ENCODE peak calls at places on chromosomes 12 and 14, in seven cellular contexts. T is left lung; B is neuronal stem cell; U is adrenal gland; Y is hepatocyte; N is stomach; J is effector memory CD4-positive, alpha-beta T cell. A is an unnamed sample.

GRCh38 chr14:64549805-64550538 is at the start of gene PPP1R36:
- DNase-seq in Y (peak; percentile 45), N (peak; percentile 69), U (no peak), B (no peak), T (no peak), J (peak; percentile 13), A (peak; percentile 36)

GRCh38 chr14:61250063-61250462 is 31.1 kb downstream of the TMEM30B start:
- DNase-seq in T (no peak), U (no peak), Y (no peak), J (no peak), N (no peak), B (no peak), A (no peak)

GRCh38 chr14:26415618-26416123 is 182.2 kb downstream of the NOVA1 start:
- DNase-seq in J (no peak), N (peak; percentile 33), U (no peak), T (no peak), B (no peak), Y (no peak), A (no peak)

GRCh38 chr12:57089259-57090245 is 638 bp downstream of the NAB2 start:
- DNase-seq in B (no peak), U (peak; percentile 71), N (peak; percentile 58), T (peak; percentile 90), Y (peak; percentile 83), J (peak; percentile 23), A (peak; percentile 61)

GRCh38 chr12:70482764-70483163 is 116.7 kb downstream of the KCNMB4 start:
- DNase-seq in U (no peak), J (no peak), N (no peak), B (no peak), Y (no peak), T (no peak), A (no peak)

GRCh38 chr14:93219103-93219726 is 12.2 kb downstream of the UBR7 start:
- DNase-seq in Y (peak; percentile 81), N (peak; percentile 59), U (peak; percentile 36), B (peak; percentile 5), J (peak; percentile 22), T (peak; percentile 38), A (peak; percentile 14)

GRCh38 chr12:108568653-108569154 is 6.3 kb downstream of the ISCU start:
- DNase-seq in J (peak; percentile 51), N (no peak), B (no peak), T (no peak), Y (no peak), U (no peak), A (peak; percentile 87)

GRCh38 chr12:120536064-120536791 is 2.1 kb downstream of the RNF10 start:
- DNase-seq in J (no peak), B (no peak), Y (peak; percentile 26), T (no peak), N (peak; percentile 34), U (no peak), A (peak; percentile 12)

GRCh38 chr12:123034865-123035264 is 54.4 kb downstream of the ARL6IP4 start:
- DNase-seq in J (no peak), N (no peak), B (no peak), U (no peak), Y (no peak), T (no peak), A (no peak)

GRCh38 chr14:96511667-96512066 is 9.5 kb downstream of the PAPOLA start:
- DNase-seq in U (no peak), N (no peak), Y (no peak), B (no peak), T (no peak), J (no peak), A (no peak)

GRCh38 chr12:47577213-47577612 is 128.6 kb downstream of the RPAP3 start:
- DNase-seq in Y (no peak), T (no peak), B (no peak), U (no peak), J (no peak), N (no peak), A (no peak)

GRCh38 chr14:98931911-98932310 is 340.1 kb downstream of the BCL11B start:
- DNase-seq in U (no peak), J (peak; percentile 56), T (no peak), N (peak; percentile 36), B (no peak), Y (no peak), A (peak; percentile 81)

GRCh38 chr12:104154806-104155205 is 16.8 kb upstream of the NFYB start:
- DNase-seq in Y (no peak), T (no peak), J (no peak), B (no peak), U (no peak), N (no peak), A (no peak)

GRCh38 chr12:95051241-95051640 is 22.2 kb downstream of the NR2C1 start:
- DNase-seq in U (no peak), J (no peak), Y (no peak), T (no peak), B (no peak), N (no peak), A (no peak)

GRCh38 chr12:119151445-119151844 is 27.3 kb upstream of the HSPB8 start:
- DNase-seq in U (no peak), N (no peak), T (no peak), J (no peak), B (no peak), Y (no peak), A (no peak)

GRCh38 chr14:82537831-82538230 is 1004.2 kb upstream of the SEL1L start:
- DNase-seq in T (no peak), N (no peak), U (no peak), J (no peak), Y (no peak), B (no peak), A (no peak)

GRCh38 chr14:77654001-77654431 is 37.6 kb upstream of the SPTLC2 start:
- DNase-seq in Y (no peak), U (no peak), B (peak; percentile 49), J (no peak), N (no peak), T (no peak), A (no peak)

GRCh38 chr12:65838330-65838976 is 14.2 kb downstream of the HMGA2 start:
- DNase-seq in U (no peak), B (no peak), J (no peak), N (no peak), Y (no peak), T (no peak), A (no peak)

GRCh38 chr12:45898094-45898493 is 92.3 kb downstream of the SCAF11 start:
- DNase-seq in N (no peak), B (no peak), Y (no peak), U (no peak), T (no peak), J (no peak), A (no peak)

GRCh38 chr12:21529456-21529855 is 3.4 kb downstream of the SPX start:
- DNase-seq in J (no peak), B (no peak), U (no peak), T (no peak), N (peak; percentile 29), Y (no peak), A (no peak)

GRCh38 chr12:23464241-23464812 is 485.1 kb downstream of the SOX5 start:
- DNase-seq in U (no peak), Y (no peak), B (no peak), N (no peak), T (no peak), J (no peak), A (no peak)

GRCh38 chr12:93591137-93591868 is 18.8 kb downstream of the SOCS2 start:
- DNase-seq in T (peak; percentile 83), Y (peak; percentile 78), U (peak; percentile 92), J (no peak), N (peak; percentile 70), B (no peak), A (peak; percentile 12)

GRCh38 chr14:74425525-74426201 is 347 bp downstream of the SYNDIG1L start:
- DNase-seq in B (peak; percentile 78), Y (peak; percentile 73), J (peak; percentile 18), N (no peak), U (no peak), T (no peak), A (peak; percentile 33)

GRCh38 chr12:78519422-78519821 is 345.2 kb upstream of the SYT1 start:
- DNase-seq in J (no peak), N (no peak), U (no peak), Y (no peak), T (no peak), B (no peak), A (no peak)

GRCh38 chr14:75769047-75769685 is 108.1 kb downstream of the TTLL5 start:
- DNase-seq in Y (no peak), T (no peak), J (no peak), U (no peak), B (no peak), N (no peak), A (no peak)

GRCh38 chr14:89909586-89909985 is 44.9 kb downstream of the EFCAB11 start:
- DNase-seq in Y (no peak), U (no peak), B (no peak), T (no peak), J (no peak), N (no peak), A (no peak)
- H3K27ac ChIP-seq in Y (peak overlapping the region; percentile 87), U (no peak overlapping the region), B (no peak overlapping the region), T (no peak overlapping the region), J (no peak overlapping the region), N (no peak overlapping the region), A (no peak overlapping the region)

DNA sequence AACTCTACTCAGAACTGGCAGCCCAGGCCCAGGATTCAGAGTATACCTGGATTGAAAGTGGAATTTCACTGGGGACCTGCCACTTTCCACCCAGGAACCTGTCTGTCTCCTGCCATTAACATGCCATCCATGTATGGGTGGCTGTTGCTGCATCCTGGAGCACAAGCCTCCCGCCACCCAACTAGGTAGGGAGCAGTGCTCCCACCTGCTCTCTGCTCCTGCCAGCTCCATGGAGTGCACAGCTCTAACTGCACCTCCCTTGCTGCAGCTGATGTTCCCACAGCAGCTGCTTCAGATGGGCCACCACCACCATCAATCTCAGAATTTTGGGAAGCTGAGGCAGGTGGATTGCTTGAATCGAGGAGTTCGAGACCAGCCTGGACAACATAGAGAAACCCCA is 17.1 kb upstream of the NTS start:
- DNase-seq in T (no peak), B (no peak), J (no peak), N (no peak), Y (no peak), U (no peak), A (no peak)
- H3K4me1 ChIP-seq in T (no peaks in the 10 kb centered on the region), B (no peaks in the 10 kb centered on the region), J (no peaks in the 10 kb centered on the region), N (no peaks in the 10 kb centered on the region), Y (no peaks in the 10 kb centered on the region), U (no peaks in the 10 kb centered on the region), A (no peaks in the 10 kb centered on the region)

DNA sequence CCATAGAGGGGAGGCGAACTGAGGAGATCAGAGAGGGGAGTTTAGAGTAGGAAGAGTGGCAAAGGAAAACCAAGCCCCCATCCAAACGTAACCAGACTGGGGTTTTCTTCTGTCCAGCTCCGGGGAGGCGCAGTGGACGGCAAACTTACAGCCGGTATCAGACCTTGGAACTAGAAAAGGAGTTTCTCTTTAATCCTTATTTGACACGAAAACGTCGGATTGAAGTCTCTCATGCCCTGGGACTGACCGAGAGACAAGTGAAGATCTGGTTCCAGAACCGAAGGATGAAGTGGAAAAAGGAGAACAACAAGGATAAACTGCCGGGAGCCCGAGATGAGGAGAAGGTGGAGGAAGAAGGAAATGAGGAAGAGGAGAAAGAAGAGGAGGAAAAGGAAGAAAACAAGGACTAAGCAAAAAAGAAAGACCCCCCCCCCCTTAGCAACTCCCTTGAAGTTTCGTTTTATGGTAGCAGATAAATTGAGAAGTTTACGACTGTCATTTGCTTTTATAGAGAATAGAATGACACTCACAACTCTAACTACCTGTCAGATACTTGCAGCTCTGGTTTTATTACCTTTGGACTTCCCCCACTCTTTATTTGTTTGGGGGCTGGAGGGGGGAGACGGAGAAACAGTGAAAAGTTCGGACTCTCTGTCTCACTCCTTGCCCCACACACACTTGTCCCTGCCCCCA is 2.3 kb downstream of the HOXC8 start:
- DNase-seq in T (no peak), Y (no peak), J (no peak), N (no peak), B (no peak), U (no peak), A (no peak)
- H3K4me3 ChIP-seq in T (no peak overlapping the region), Y (peak overlapping the region; percentile 18), J (no peak overlapping the region), N (no peak overlapping the region), B (no peak overlapping the region), U (no peak overlapping the region), A (no peak overlapping the region)

GRCh38 chr14:56918849-56919574 is 108.7 kb upstream of the OTX2 start:
- DNase-seq in T (no peak), N (no peak), B (no peak), U (no peak), Y (no peak), J (no peak), A (no peak)
- H3K27ac ChIP-seq in T (no peak overlapping the region), N (no peak overlapping the region), B (no peak overlapping the region), U (no peak overlapping the region), Y (no peak overlapping the region), J (no peak overlapping the region), A (no peak overlapping the region)

A was measured in CD8-positive, alpha-beta memory T cell.